ENCODE peak calls at places on chromosome 19, in five cellular contexts. I is astrocyte of the spinal cord, R is NCI-H1092, B is mucosa of gallbladder, O is Calu3. N is an unnamed sample.

GRCh38 chr19:14544977-14545715 is 15.8 kb downstream of the TECR start:
- DNase-seq in I (no peak), R (peak; percentile 94), B (no peak), O (no peak), N (no peak)

GRCh38 chr19:46546194-46546896 is 50.7 kb upstream of the PNMA8B start:
- DNase-seq in I (no peak), R (no peak), B (peak; percentile 57), O (peak; percentile 83), N (peak; percentile 79)

GRCh38 chr19:19113040-19113541 is 25.2 kb downstream of the TMEM161A start:
- DNase-seq in I (peak; percentile 31), R (no peak), B (no peak), O (no peak), N (no peak)

GRCh38 chr19:53196777-53197396 is 3.7 kb upstream of the ZNF665 start:
- DNase-seq in I (peak; percentile 92), R (peak; percentile 93), B (peak; percentile 98), O (peak; percentile 96), N (peak; percentile 82)

GRCh38 chr19:2253106-2254051 is 2.8 kb downstream of the JSRP1 start:
- DNase-seq in I (no peak), R (no peak), B (no peak), O (no peak), N (no peak)

GRCh38 chr19:3880471-3881271 is at the start of gene ATCAY:
- DNase-seq in I (no peak), R (peak; percentile 81), B (no peak), O (no peak), N (no peak)

GRCh38 chr19:5103061-5103701 is 134.3 kb downstream of the KDM4B start:
- DNase-seq in I (peak; percentile 75), R (peak; percentile 79), B (peak; percentile 20), O (no peak), N (no peak)

GRCh38 chr19:46374526-46375475 is 27.9 kb downstream of the PPP5C start:
- DNase-seq in I (no peak), R (no peak), B (no peak), O (no peak), N (no peak)

GRCh38 chr19:19749332-19750130 is 16.6 kb upstream of the ZNF14 start:
- DNase-seq in I (no peak), R (no peak), B (no peak), O (no peak), N (no peak)

GRCh38 chr19:49213791-49214190 is 56.2 kb downstream of the TRPM4 start:
- DNase-seq in I (no peak), R (no peak), B (no peak), O (peak; percentile 25), N (no peak)

GRCh38 chr19:43700368-43701015 is 15.4 kb upstream of the IRGC start:
- DNase-seq in I (peak; percentile 83), R (no peak), B (peak; percentile 60), O (no peak), N (no peak)

GRCh38 chr19:18869231-18869575 is 26.8 kb downstream of the CERS1 start:
- DNase-seq in I (no peak), R (no peak), B (no peak), O (no peak), N (no peak)

GRCh38 chr19:28607066-28607583 is 605.8 kb downstream of the UQCRFS1 start:
- DNase-seq in I (no peak), R (no peak), B (no peak), O (no peak), N (no peak)

GRCh38 chr19:50362656-50363424 is 2.6 kb downstream of the NAPSA start:
- DNase-seq in I (no peak), R (no peak), B (no peak), O (no peak), N (no peak)

GRCh38 chr19:17114414-17114831 is 38.8 kb downstream of the MYO9B start:
- DNase-seq in I (peak; percentile 44), R (no peak), B (no peak), O (no peak), N (no peak)

GRCh38 chr19:40962460-40962961 is 28.6 kb upstream of the CYP2B6 start:
- DNase-seq in I (peak; percentile 24), R (no peak), B (no peak), O (peak; percentile 66), N (no peak)

GRCh38 chr19:30703645-30704044 is 331.5 kb downstream of the ZNF536 start:
- DNase-seq in I (no peak), R (no peak), B (no peak), O (no peak), N (no peak)

GRCh38 chr19:41850381-41850780 is 5.5 kb downstream of the DMRTC2 start:
- DNase-seq in I (no peak), R (no peak), B (no peak), O (no peak), N (no peak)

GRCh38 chr19:55809381-55810058 is 22.3 kb downstream of the NLRP11 start:
- DNase-seq in I (peak; percentile 0), R (peak; percentile 86), B (peak; percentile 66), O (peak; percentile 56), N (peak; percentile 86)

GRCh38 chr19:38657633-38658222 is 10.3 kb downstream of the ACTN4 start:
- DNase-seq in I (peak; percentile 82), R (no peak), B (no peak), O (peak; percentile 79), N (no peak)

GRCh38 chr19:52785506-52785905 is 1.1 kb downstream of the ZNF600 start:
- DNase-seq in I (no peak), R (no peak), B (no peak), O (no peak), N (no peak)

GRCh38 chr19:4061683-4062575 is 4.8 kb downstream of the ZBTB7A start:
- DNase-seq in I (no peak), R (no peak), B (peak; percentile 83), O (peak; percentile 81), N (peak; percentile 81)

GRCh38 chr19:38679839-38680238 is 32.4 kb downstream of the ACTN4 start:
- DNase-seq in I (no peak), R (no peak), B (no peak), O (no peak), N (no peak)

GRCh38 chr19:38265213-38265861 is 964 bp downstream of the SPINT2 start:
- DNase-seq in I (no peak), R (no peak), B (no peak), O (peak; percentile 61), N (peak; percentile 62)

GRCh38 chr19:2806736-2807378 is 12.8 kb upstream of the ZNF554 start:
- DNase-seq in I (no peak), R (no peak), B (no peak), O (no peak), N (no peak)

GRCh38 chr19:18571564-18572344 is at the start of gene UBA52:
- DNase-seq in I (peak; percentile 98), R (peak; percentile 95), B (peak; percentile 98), O (peak; percentile 95), N (peak; percentile 98)

N was measured in Caco-2.